ENCODE peak calls at places on chromosomes 7 and 10, in eight cellular contexts. L is tibial artery; I is WERI-Rb-1; A is upper lobe of right lung; M is neural progenitor cell; E is psoas muscle; T is CD8-positive, alpha-beta memory T cell; D is PC-3. H is an unnamed sample. For H3K27me3, H3K36me3 and H3K9me3, the result is how much of the 10 kb centered on the place peaks cover.

GRCh38 chr7:104552102-104552501 is 223.7 kb downstream of the LHFPL3 start:
- DNase-seq in A (no peak), T (no peak), E (no peak), L (peak), M (peak), D (peak), I (no peak), H (peak)

GRCh38 chr7:98341106-98341505 is 59.6 kb downstream of the BRI3 start:
- DNase-seq in L (no peak), T (no peak), D (no peak), M (no peak), A (no peak), I (no peak), E (no peak), H (no peak)

GRCh38 chr10:123999956-124000615 is 93.3 kb downstream of the CHST15 start:
- DNase-seq in T (no peak), D (no peak), E (no peak), I (peak), M (no peak), A (peak), L (no peak), H (no peak)

GRCh38 chr10:10745281-10745680 is 272.4 kb upstream of the CELF2 start:
- DNase-seq in D (no peak), L (no peak), A (no peak), M (no peak), E (no peak), T (no peak), I (no peak), H (no peak)

GRCh38 chr10:87656431-87657072 is 3.1 kb upstream of the PAPSS2 start:
- DNase-seq in D (peak), E (no peak), I (no peak), L (no peak), T (no peak), A (no peak), M (peak), H (peak)

GRCh38 chr7:156000601-156001396 is 188.5 kb upstream of the SHH start:
- DNase-seq in I (no peak), E (no peak), T (no peak), D (peak), L (no peak), M (no peak), A (peak), H (no peak)

GRCh38 chr7:7595451-7595850 is 28.8 kb downstream of the MIOS start:
- DNase-seq in I (no peak), L (no peak), A (no peak), D (peak), T (no peak), E (no peak), M (no peak), H (no peak)

GRCh38 chr10:86770412-86770960 is 14.1 kb downstream of the BMPR1A start:
- DNase-seq in D (no peak), E (no peak), I (no peak), T (no peak), A (no peak), M (peak), L (no peak), H (peak)

GRCh38 chr10:122085423-122085911 is 96.5 kb downstream of the TACC2 start:
- DNase-seq in T (no peak), D (no peak), M (no peak), E (peak), A (no peak), I (no peak), L (no peak), H (no peak)

GRCh38 chr10:23283680-23284079 is 60.9 kb downstream of the C10orf67 start:
- DNase-seq in M (no peak), L (no peak), E (no peak), I (no peak), D (no peak), T (no peak), A (no peak), H (no peak)

GRCh38 chr7:26880852-26881251 is 16.5 kb upstream of the SKAP2 start:
- DNase-seq in E (no peak), A (no peak), L (no peak), T (no peak), D (no peak), I (no peak), M (no peak), H (no peak)

GRCh38 chr10:107427021-107427420 is 262.5 kb upstream of the SORCS1 start:
- DNase-seq in L (no peak), T (no peak), D (no peak), E (no peak), I (no peak), A (no peak), M (no peak), H (no peak)

GRCh38 chr10:56123247-56123646 is 237.8 kb downstream of the ZWINT start:
- DNase-seq in L (no peak), M (no peak), T (no peak), D (no peak), E (no peak), A (no peak), I (no peak), H (no peak)

GRCh38 chr7:30501264-30501663 is 3.4 kb downstream of the GGCT start:
- DNase-seq in T (no peak), I (no peak), D (no peak), E (no peak), A (no peak), M (no peak), L (no peak), H (no peak)

GRCh38 chr7:2445047-2445446 is 31.2 kb downstream of the GRIFIN start:
- DNase-seq in E (peak), T (no peak), A (peak), M (no peak), D (no peak), L (peak), I (no peak), H (no peak)

GRCh38 chr7:74175270-74175803 is 1.2 kb downstream of the EIF4H start:
- DNase-seq in M (peak), L (no peak), T (no peak), E (no peak), I (no peak), D (peak), A (no peak), H (peak)

GRCh38 chr7:156232931-156233705 is 407.5 kb upstream of the RNF32 start:
- DNase-seq in D (no peak), E (no peak), L (no peak), I (no peak), T (no peak), M (no peak), A (no peak), H (no peak)

GRCh38 chr7:79453558-79454324 is at the start of gene MAGI2:
- DNase-seq in E (peak), M (peak), A (peak), T (no peak), L (peak), I (peak), D (no peak), H (peak)

GRCh38 chr7:137475966-137476365 is 132.4 kb upstream of the PTN start:
- DNase-seq in L (no peak), M (no peak), D (peak), E (no peak), A (no peak), T (no peak), I (no peak), H (no peak)

GRCh38 chr7:138502023-138502767 is 42.1 kb downstream of the TRIM24 start:
- DNase-seq in E (no peak), I (no peak), L (no peak), D (no peak), T (no peak), A (no peak), M (no peak), H (no peak)

GRCh38 chr10:28592953-28593352 is 60.0 kb downstream of the WAC start:
- DNase-seq in M (no peak), L (no peak), A (no peak), T (no peak), D (peak), I (no peak), E (no peak), H (no peak)

GRCh38 chr10:74748632-74749031 is 77.8 kb upstream of the KAT6B start:
- DNase-seq in T (no peak), M (peak), A (no peak), E (no peak), L (no peak), D (no peak), I (no peak), H (no peak)

GRCh38 chr7:51026341-51026740 is 243.6 kb upstream of the GRB10 start:
- DNase-seq in M (no peak), A (peak), T (no peak), D (no peak), E (no peak), L (no peak), I (no peak), H (no peak)

GRCh38 chr10:104020020-104020419 is 53.1 kb downstream of the SLK start:
- DNase-seq in I (no peak), D (no peak), A (no peak), T (no peak), L (no peak), M (no peak), E (no peak), H (no peak)

GRCh38 chr10:104021246-104021645 is 54.3 kb downstream of the SLK start:
- DNase-seq in M (no peak), A (no peak), I (no peak), D (peak), E (no peak), T (no peak), L (no peak), H (no peak)

GRCh38 chr10:104018471-104018870 is 51.5 kb downstream of the SLK start:
- DNase-seq in L (no peak), E (no peak), A (no peak), T (no peak), D (no peak), M (no peak), I (no peak), H (no peak)

GRCh38 chr10:104025524-104025923 is 58.6 kb downstream of the SLK start:
- DNase-seq in A (no peak), E (no peak), D (no peak), T (no peak), M (no peak), I (no peak), L (no peak), H (no peak)

GRCh38 chr10:104022020-104022419 is 55.1 kb downstream of the SLK start:
- DNase-seq in L (no peak), T (no peak), M (no peak), I (no peak), A (no peak), E (no peak), D (no peak), H (no peak)
- H3K27me3 ChIP-seq in L (under half), T (under half), M (under half), I (under half), A (under half), E (under half), D (under half), H (under half)

GRCh38 chr7:158814637-158815036 is 14.7 kb downstream of the ESYT2 start:
- DNase-seq in I (no peak), M (no peak), L (no peak), E (no peak), T (no peak), D (no peak), A (no peak), H (no peak)

GRCh38 chr7:158816995-158817394 is 12.3 kb downstream of the ESYT2 start:
- DNase-seq in L (no peak), M (no peak), D (peak), E (no peak), A (peak), I (no peak), T (no peak), H (no peak)

GRCh38 chr7:158816271-158816670 is 13.0 kb downstream of the ESYT2 start:
- DNase-seq in A (no peak), T (no peak), L (no peak), M (no peak), I (no peak), E (no peak), D (no peak), H (no peak)

GRCh38 chr7:158815046-158815445 is 14.3 kb downstream of the ESYT2 start:
- DNase-seq in M (peak), A (no peak), E (peak), I (no peak), L (no peak), T (no peak), D (no peak), H (no peak)

DNA sequence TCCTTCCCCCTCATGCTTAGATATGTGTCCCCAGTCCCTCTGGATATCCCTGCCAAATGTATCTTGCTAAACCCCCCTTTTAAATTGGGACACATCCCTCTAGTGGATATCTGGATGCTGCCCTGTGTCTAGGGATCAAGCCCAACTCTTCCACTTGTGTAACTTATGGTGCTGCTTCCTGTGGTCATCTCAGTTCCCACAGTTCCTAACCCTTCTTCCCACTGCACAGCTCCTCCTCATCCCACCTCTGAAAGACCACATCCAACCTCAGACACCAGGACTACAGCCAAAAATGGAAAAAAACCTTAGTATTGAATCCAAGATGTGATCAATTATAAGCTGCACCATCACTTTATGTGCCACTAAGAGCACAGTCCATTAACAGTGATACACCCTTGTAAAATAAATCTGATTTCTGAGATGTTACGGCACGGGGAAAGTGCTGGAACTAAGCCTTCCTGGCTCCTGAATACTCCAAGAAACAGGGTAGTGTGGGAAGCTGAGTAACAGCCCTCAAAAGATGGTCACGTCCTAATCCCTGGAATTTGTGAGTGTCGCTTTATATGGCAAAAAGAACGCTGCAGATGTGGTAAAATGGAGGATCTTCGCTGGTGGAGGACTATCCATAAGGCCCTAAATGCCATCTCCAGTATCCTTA is 13.7 kb downstream of the ESYT2 start:
- DNase-seq in I (no peak), A (no peak), E (no peak), L (no peak), D (no peak), M (no peak), T (no peak), H (no peak)
- H3K36me3 ChIP-seq in I (under half), A (under half), E (under half), L (under half), D (under half), M (under half), T (under half), H (under half)

GRCh38 chr7:35630573-35630972 is 64.4 kb downstream of the HERPUD2 start:
- DNase-seq in D (peak), E (no peak), T (no peak), L (no peak), A (no peak), M (no peak), I (no peak), H (no peak)
- H3K9me3 ChIP-seq in D (under half), E (under half), T (under half), L (under half), A (under half), M (under half), I (under half), H (under half)

GRCh38 chr7:128124786-128125185 is 93.5 kb upstream of the LRRC4 start:
- DNase-seq in I (no peak), E (no peak), A (no peak), D (no peak), T (no peak), L (no peak), M (no peak), H (no peak)
- H3K27me3 ChIP-seq in I (under half), E (under half), A (under half), D (under half), T (under half), L (under half), M (under half), H (under half)

GRCh38 chr10:77829356-77829755 is 97.2 kb downstream of the DLG5 start:
- DNase-seq in E (no peak), T (no peak), A (no peak), D (no peak), M (no peak), L (no peak), I (no peak), H (no peak)
- H3K36me3 ChIP-seq in E (under half), T (under half), A (half or more), D (half or more), M (under half), L (half or more), I (half or more), H (under half)

GRCh38 chr7:158398750-158399149 is 188.9 kb downstream of the PTPRN2 start:
- DNase-seq in M (no peak), L (no peak), E (no peak), A (no peak), D (no peak), T (no peak), I (no peak), H (no peak)

GRCh38 chr7:158399762-158400161 is 187.9 kb downstream of the PTPRN2 start:
- DNase-seq in I (no peak), E (no peak), M (no peak), L (no peak), T (no peak), D (no peak), A (peak), H (no peak)

GRCh38 chr7:158396982-158397862 is 190.4 kb downstream of the PTPRN2 start:
- DNase-seq in L (no peak), A (peak), E (no peak), D (peak), I (no peak), T (no peak), M (no peak), H (no peak)

GRCh38 chr7:158396301-158396905 is 191.2 kb downstream of the PTPRN2 start:
- DNase-seq in A (peak), D (no peak), M (no peak), E (no peak), I (no peak), T (no peak), L (no peak), H (no peak)

DNA sequence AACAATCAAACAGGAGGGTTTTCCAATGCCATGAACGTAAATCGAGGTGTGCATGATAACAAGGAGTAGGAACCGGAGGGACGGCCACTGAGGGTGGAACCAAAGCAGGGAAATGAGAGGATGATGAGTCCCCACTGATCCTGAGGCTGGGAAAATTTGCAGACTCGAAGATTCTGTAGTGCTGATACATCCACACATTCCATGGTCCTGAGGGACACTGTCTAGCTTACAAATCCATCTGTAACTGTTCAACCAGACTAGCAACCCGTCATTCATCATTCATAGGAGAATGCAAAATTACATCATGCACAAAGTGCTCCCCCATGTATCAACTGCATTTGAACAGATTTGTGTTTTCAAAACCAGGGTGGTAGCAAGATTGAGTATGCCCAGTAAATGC is 189.7 kb downstream of the PTPRN2 start:
- DNase-seq in D (no peak), M (no peak), L (no peak), E (no peak), A (no peak), T (no peak), I (no peak), H (no peak)
- H3K9me3 ChIP-seq in D (under half), M (under half), L (under half), E (under half), A (under half), T (under half), I (under half), H (under half)

DNA sequence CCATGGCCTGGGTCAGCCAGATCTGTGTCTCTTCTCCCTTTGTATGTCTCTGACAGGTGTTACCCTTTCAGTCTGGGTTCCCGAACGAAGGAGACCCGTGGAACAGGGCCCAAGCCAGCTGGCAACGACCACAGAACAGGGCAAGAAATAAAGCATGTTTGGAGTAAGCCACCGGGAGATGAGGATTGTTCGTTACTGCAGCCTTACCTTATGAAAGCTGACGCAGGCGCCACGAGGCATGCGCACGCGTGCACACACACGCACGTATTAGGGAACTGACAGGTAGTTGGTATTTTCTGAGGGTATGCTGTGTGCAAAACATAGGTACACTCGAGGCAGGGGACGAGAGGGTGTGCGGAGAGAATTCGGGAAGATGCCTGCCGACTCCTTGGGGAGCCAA is 46.4 kb upstream of the ENO4 start:
- DNase-seq in L (no peak), I (no peak), D (no peak), A (peak), E (no peak), T (no peak), M (no peak), H (no peak)
- H3K27me3 ChIP-seq in L (under half), I (under half), D (under half), A (under half), E (under half), T (under half), M (half or more), H (under half)

GRCh38 chr7:23955600-23956149 is 245.7 kb downstream of the STK31 start:
- DNase-seq in M (no peak), D (no peak), T (no peak), E (no peak), A (no peak), L (no peak), I (no peak), H (no peak)

GRCh38 chr7:23960361-23960760 is 250.3 kb downstream of the STK31 start:
- DNase-seq in D (no peak), I (no peak), T (no peak), A (no peak), E (no peak), M (no peak), L (no peak), H (no peak)

GRCh38 chr7:23955145-23955544 is 245.1 kb downstream of the STK31 start:
- DNase-seq in T (no peak), I (no peak), E (no peak), L (no peak), D (peak), M (no peak), A (no peak), H (no peak)

DNA sequence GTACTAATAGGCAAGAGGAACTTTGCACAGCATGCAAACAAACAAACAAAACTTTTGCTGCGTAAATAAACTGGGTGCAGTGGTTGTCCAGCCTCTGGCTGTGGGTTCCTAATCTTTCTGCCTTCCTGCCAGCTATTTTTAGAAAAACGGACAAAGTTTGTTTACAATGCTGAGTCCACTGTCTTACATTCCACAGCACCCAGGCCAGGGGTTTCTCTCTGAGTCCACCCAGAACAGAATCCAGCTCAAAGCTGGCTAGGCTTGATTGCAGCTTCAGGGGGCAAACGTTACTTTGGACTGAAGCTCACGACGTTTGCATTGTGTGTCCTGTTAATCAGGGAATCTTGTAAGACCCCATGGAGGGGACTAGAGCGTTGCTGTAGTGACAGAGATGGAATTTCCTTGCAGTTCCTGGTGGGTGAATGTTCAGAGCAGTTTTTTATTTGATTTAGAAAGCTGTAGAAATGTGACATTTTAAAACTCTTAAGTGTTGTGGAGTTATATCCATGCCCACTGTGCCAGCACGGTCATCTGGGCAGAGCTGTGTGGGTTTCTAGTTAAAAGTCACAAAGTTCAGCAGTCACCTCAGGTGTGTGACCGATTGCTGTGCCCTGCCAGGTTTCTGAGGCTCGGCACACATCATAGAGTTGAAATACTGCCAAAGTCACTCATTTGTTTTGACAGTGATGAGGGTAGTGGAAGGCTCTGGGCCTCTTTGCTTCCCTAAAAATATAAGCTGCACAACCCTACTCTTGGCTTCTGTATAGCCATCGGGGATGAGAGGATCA is 246.9 kb downstream of the STK31 start:
- DNase-seq in M (peak), A (no peak), E (no peak), T (no peak), D (peak), I (no peak), L (no peak), H (no peak)
- H3K36me3 ChIP-seq in M (under half), A (under half), E (under half), T (under half), D (under half), I (under half), L (under half), H (under half)